ENCODE peak calls at places on chromosomes 6 and 20, in nine cellular contexts. L is stimulated activated CD4-positive, alpha-beta T cell treated with anti-CD3 and anti-CD28 coated beads, Interleukin-1b, Interleukin-23, amount 100 ng/mL, for 48 hours; E is HS-27A; S is CD8-positive, alpha-beta T cell; J is psoas muscle; N is MCF 10A; H is ELF-1; U is RWPE1; I is NCI-H2081 treated with DMSO at 0.1 percent for 48 hours. K is an unnamed sample.

GRCh38 chr6:138600726-138601125 is 101.4 kb upstream of the NHSL1 start:
- DNase-seq in L (no peak), E (no peak), S (no peak), J (no peak), N (peak; percentile 49), H (no peak), U (no peak), I (no peak), K (no peak)

GRCh38 chr20:48709744-48710143 is 118.1 kb downstream of the PREX1 start:
- DNase-seq in L (no peak), E (no peak), S (no peak), J (no peak), N (no peak), H (no peak), U (no peak), I (no peak), K (no peak)

GRCh38 chr20:62344782-62345181 is 22.3 kb downstream of the LAMA5 start:
- DNase-seq in L (no peak), E (no peak), S (no peak), J (no peak), N (no peak), H (no peak), U (no peak), I (no peak), K (no peak)

GRCh38 chr20:48294196-48294595 is 508.9 kb upstream of the SULF2 start:
- DNase-seq in L (no peak), E (peak; percentile 38), S (no peak), J (no peak), N (peak; percentile 81), H (no peak), U (no peak), I (no peak), K (no peak)

GRCh38 chr6:35521235-35521634 is 8.5 kb upstream of the TULP1 start:
- DNase-seq in L (no peak), E (no peak), S (no peak), J (no peak), N (no peak), H (no peak), U (no peak), I (no peak), K (no peak)

GRCh38 chr6:52162940-52163908 is 23.0 kb upstream of the IL17A start:
- DNase-seq in L (no peak), E (no peak), S (no peak), J (no peak), N (peak; percentile 59), H (no peak), U (peak; percentile 31), I (no peak), K (no peak)

GRCh38 chr20:49286689-49287551 is 9.1 kb upstream of the ZNFX1 start:
- DNase-seq in L (no peak), E (no peak), S (no peak), J (no peak), N (peak; percentile 23), H (peak; percentile 69), U (no peak), I (no peak), K (no peak)

GRCh38 chr20:56636701-56637100 is 7.6 kb downstream of the TFAP2C start:
- DNase-seq in L (no peak), E (no peak), S (no peak), J (no peak), N (peak; percentile 25), H (no peak), U (peak; percentile 89), I (no peak), K (no peak)

GRCh38 chr6:44670146-44670545 is 282.6 kb downstream of the CDC5L start:
- DNase-seq in L (no peak), E (no peak), S (no peak), J (no peak), N (no peak), H (no peak), U (no peak), I (no peak), K (no peak)

GRCh38 chr20:21522479-21523397 is 8.9 kb upstream of the NKX2-2 start:
- DNase-seq in L (no peak), E (no peak), S (no peak), J (no peak), N (no peak), H (peak; percentile 20), U (no peak), I (no peak), K (no peak)

GRCh38 chr6:117677553-117678131 is 2.4 kb downstream of the NUS1 start:
- DNase-seq in L (peak; percentile 48), E (no peak), S (no peak), J (no peak), N (peak; percentile 50), H (no peak), U (peak; percentile 40), I (no peak), K (no peak)

GRCh38 chr6:54878705-54879104 is 32.1 kb downstream of the FAM83B start:
- DNase-seq in L (no peak), E (no peak), S (no peak), J (no peak), N (peak; percentile 20), H (no peak), U (no peak), I (no peak), K (no peak)

GRCh38 chr6:36962874-36963273 is 8.3 kb downstream of the PI16 start:
- DNase-seq in L (peak; percentile 73), E (no peak), S (peak; percentile 76), J (peak; percentile 75), N (peak; percentile 37), H (peak; percentile 85), U (no peak), I (no peak), K (peak; percentile 69)

GRCh38 chr6:150646228-150646627 is 46.5 kb downstream of the PLEKHG1 start:
- DNase-seq in L (no peak), E (no peak), S (no peak), J (no peak), N (no peak), H (no peak), U (no peak), I (no peak), K (no peak)

GRCh38 chr6:89966250-89966588 is 72.0 kb downstream of the GJA10 start:
- DNase-seq in L (no peak), E (no peak), S (no peak), J (no peak), N (no peak), H (no peak), U (no peak), I (no peak), K (no peak)

GRCh38 chr6:39430446-39430845 is 107.9 kb upstream of the KCNK16 start:
- DNase-seq in L (no peak), E (no peak), S (no peak), J (no peak), N (no peak), H (no peak), U (no peak), I (no peak), K (no peak)

GRCh38 chr6:123562677-123563076 is 74.1 kb downstream of the TRDN start:
- DNase-seq in L (no peak), E (no peak), S (no peak), J (no peak), N (no peak), H (no peak), U (no peak), I (no peak), K (no peak)

GRCh38 chr6:89597988-89598387 is 40.6 kb downstream of the LYRM2 start:
- DNase-seq in L (no peak), E (no peak), S (no peak), J (no peak), N (peak; percentile 76), H (no peak), U (peak; percentile 91), I (peak; percentile 19), K (no peak)

K was measured in CD8-positive, alpha-beta memory T cell.